ENCODE peak calls at places on chromosomes 1 and 21, in seven cellular contexts. C is activated T-helper 1 cell treated with anti-CD3 and anti-CD28 coated beads, Interleukin-12 subunit alpha, Interleukin-12 subunit beta, Interleukin-2, Interleukin-4 antibody, amounts not matched to agents 30 ng/mL and 10 ng/mL and 1 ng/mL, durations not matched to agents 14 hours and 24 hours and 36 hours; H is ELF-1; O is BE2C; F is stimulated activated CD8-positive, alpha-beta memory T cell treated with anti-CD3 and anti-CD28 coated beads, Interleukin-2, amount 100 ng/mL, for 48 hours; J is naive thymus-derived CD4-positive, alpha-beta T cell; M is NCI-H1417 treated with DMSO at 0.1 percent for 48 hours. B is an unnamed sample.

GRCh38 chr1:165851034-165851658 is 23.7 kb downstream of the UCK2 start:
- DNase-seq in M (no peak), J (no peak), O (no peak), C (no peak), F (no peak), H (peak; percentile 44), B (no peak)

GRCh38 chr1:204139952-204140351 is 11.9 kb downstream of the ETNK2 start:
- DNase-seq in H (no peak), J (no peak), C (no peak), M (no peak), O (no peak), F (no peak), B (no peak)

GRCh38 chr1:43542515-43543458 is 12.1 kb downstream of the PTPRF start:
- DNase-seq in H (no peak), F (no peak), M (no peak), O (no peak), C (no peak), J (no peak), B (no peak)

GRCh38 chr1:208243522-208243850 is 698 bp downstream of the PLXNA2 start:
- DNase-seq in J (peak; percentile 30), F (no peak), H (peak; percentile 48), M (no peak), C (no peak), O (no peak), B (no peak)

GRCh38 chr1:18954270-18955071 is 2.0 kb downstream of the IFFO2 start:
- DNase-seq in O (no peak), J (no peak), H (no peak), M (no peak), F (no peak), C (no peak), B (no peak)

GRCh38 chr1:42210421-42211133 is 46.0 kb upstream of the GUCA2A start:
- DNase-seq in M (no peak), F (no peak), C (no peak), O (no peak), J (no peak), H (no peak), B (no peak)

GRCh38 chr1:240771450-240771849 is 159.5 kb upstream of the GREM2 start:
- DNase-seq in F (no peak), M (no peak), O (no peak), J (no peak), H (no peak), C (no peak), B (no peak)

GRCh38 chr21:42089093-42089631 is 18.0 kb downstream of the UMODL1 start:
- DNase-seq in H (no peak), M (no peak), C (no peak), F (no peak), J (no peak), O (no peak), B (no peak)

GRCh38 chr1:200971955-200972711 is 51.4 kb downstream of the KIF21B start:
- DNase-seq in F (peak; percentile 41), H (peak; percentile 77), C (peak; percentile 26), O (peak; percentile 79), J (peak; percentile 59), M (no peak), B (peak; percentile 70)

GRCh38 chr1:40806724-40807675 is 23.4 kb downstream of the KCNQ4 start:
- DNase-seq in H (peak; percentile 62), F (no peak), C (no peak), M (no peak), J (no peak), O (no peak), B (peak; percentile 59)

GRCh38 chr1:197360068-197360467 is 92.0 kb downstream of the CRB1 start:
- DNase-seq in M (no peak), C (no peak), J (no peak), O (no peak), H (no peak), F (no peak), B (no peak)

GRCh38 chr1:245418029-245418428 is 263.2 kb downstream of the KIF26B start:
- DNase-seq in C (no peak), H (no peak), M (no peak), O (no peak), F (no peak), J (no peak), B (no peak)

GRCh38 chr21:44006017-44006624 is 6.0 kb upstream of the TRAPPC10 start:
- DNase-seq in F (no peak), M (no peak), C (no peak), J (no peak), O (no peak), H (peak; percentile 69), B (no peak)

GRCh38 chr1:112358061-112358770 is 37.8 kb upstream of the CTTNBP2NL start:
- DNase-seq in O (no peak), J (no peak), F (no peak), C (no peak), M (no peak), H (no peak), B (no peak)

GRCh38 chr1:225746361-225747179 is 31.1 kb upstream of the SRP9 start:
- DNase-seq in O (peak; percentile 43), J (no peak), M (peak; percentile 42), C (no peak), F (no peak), H (peak; percentile 95), B (peak; percentile 92)

GRCh38 chr1:19294638-19295037 is 6.1 kb upstream of the AKR7A3 start:
- DNase-seq in M (no peak), F (no peak), H (no peak), O (no peak), J (no peak), C (no peak), B (no peak)

GRCh38 chr1:97008226-97008625 is 286.6 kb downstream of the PTBP2 start:
- DNase-seq in F (no peak), H (no peak), M (no peak), O (no peak), C (no peak), J (no peak), B (no peak)

GRCh38 chr21:24895885-24896734 is 711.2 kb downstream of the MRPL39 start:
- DNase-seq in F (no peak), J (no peak), C (no peak), M (no peak), O (peak; percentile 50), H (no peak), B (no peak)

GRCh38 chr1:3651939-3652537 is at the start of gene TP73:
- DNase-seq in F (no peak), J (peak; percentile 46), M (no peak), O (peak; percentile 47), C (no peak), H (no peak), B (no peak)

GRCh38 chr1:55826413-55827080 is 611.4 kb upstream of the USP24 start:
- DNase-seq in H (no peak), O (no peak), M (no peak), C (no peak), F (no peak), J (no peak), B (no peak)

GRCh38 chr1:226526801-226527595 is 21.6 kb upstream of the STUM start:
- DNase-seq in O (peak; percentile 38), J (no peak), M (no peak), H (peak; percentile 88), C (no peak), F (no peak), B (peak; percentile 85)

GRCh38 chr1:156033011-156033410 is 12.3 kb upstream of the SSR2 start:
- DNase-seq in O (no peak), C (no peak), J (no peak), H (no peak), M (no peak), F (no peak), B (no peak)

GRCh38 chr21:46145840-46146691 is 9.3 kb downstream of the FTCD start:
- DNase-seq in H (no peak), F (no peak), O (peak; percentile 7), J (no peak), M (no peak), C (no peak), B (no peak)

GRCh38 chr21:33031562-33031961 is 5.8 kb downstream of the OLIG2 start:
- DNase-seq in F (no peak), M (no peak), J (no peak), H (no peak), C (no peak), O (no peak), B (no peak)

GRCh38 chr21:45262616-45263015 is 25.1 kb downstream of the POFUT2 start:
- DNase-seq in C (no peak), O (no peak), F (no peak), H (peak; percentile 2), J (no peak), M (no peak), B (peak; percentile 15)

GRCh38 chr1:8797230-8797629 is 20.2 kb downstream of the RERE start:
- DNase-seq in C (no peak), J (no peak), M (no peak), F (no peak), H (no peak), O (no peak), B (no peak)

GRCh38 chr1:31771891-31772668 is 7.9 kb upstream of the ADGRB2 start:
- DNase-seq in H (peak; percentile 43), J (peak; percentile 37), F (no peak), C (no peak), O (no peak), M (no peak), B (no peak)

GRCh38 chr1:162397039-162397448 is 14.9 kb downstream of the SH2D1B start:
- DNase-seq in J (no peak), F (no peak), C (no peak), O (no peak), M (no peak), H (no peak), B (no peak)

GRCh38 chr1:88514544-88514943 is 169.5 kb upstream of the PKN2 start:
- DNase-seq in F (no peak), C (no peak), H (no peak), O (no peak), J (no peak), M (no peak), B (no peak)

GRCh38 chr1:16999863-17000262 is 11.9 kb downstream of the ATP13A2 start:
- DNase-seq in C (no peak), J (no peak), O (no peak), F (no peak), H (no peak), M (no peak), B (no peak)

GRCh38 chr1:166701603-166702090 is 137.6 kb upstream of the POGK start:
- DNase-seq in C (no peak), H (no peak), M (no peak), O (no peak), F (no peak), J (no peak), B (no peak)

GRCh38 chr1:210496063-210496462 is 167.4 kb downstream of the HHAT start:
- DNase-seq in M (no peak), H (no peak), F (no peak), C (no peak), J (no peak), O (no peak), B (no peak)

GRCh38 chr1:51966559-51966958 is 23.9 kb downstream of the RAB3B start:
- DNase-seq in H (no peak), M (no peak), O (no peak), C (no peak), F (no peak), J (no peak), B (no peak)

GRCh38 chr1:16720403-16721223 is 19.7 kb upstream of the RNU1-4 start:
- DNase-seq in M (no peak), J (no peak), F (no peak), O (no peak), C (no peak), H (peak; percentile 15), B (peak; percentile 20)

GRCh38 chr1:94623560-94624148 is 82.1 kb upstream of the F3 start:
- DNase-seq in O (no peak), J (no peak), C (no peak), M (no peak), F (no peak), H (peak; percentile 80), B (no peak)

GRCh38 chr1:220874201-220874655 is 5.0 kb upstream of the HLX start:
- DNase-seq in F (no peak), H (no peak), M (no peak), O (peak; percentile 74), J (no peak), C (no peak), B (peak; percentile 60)